ENCODE peak calls at places on chromosomes 2 and 18, in four cellular contexts. L is A549, J is H54, F is transverse colon. K is an unnamed sample.

GRCh38 chr2:151302879-151303278 is 13.4 kb upstream of the NMI start:
- DNase-seq in F (no peak), J (peak), L (no peak), K (no peak)

GRCh38 chr18:61765097-61765496 is 127.7 kb downstream of the RNF152 start:
- DNase-seq in F (no peak), J (no peak), L (no peak), K (no peak)

GRCh38 chr2:164203131-164203530 is 418.2 kb downstream of the GRB14 start:
- DNase-seq in F (no peak), J (no peak), L (no peak), K (no peak)

GRCh38 chr2:108927936-108928659 is 60.9 kb downstream of the EDAR start:
- DNase-seq in L (peak), F (peak), J (peak), K (no peak)

GRCh38 chr18:71808576-71808975 is 735.6 kb downstream of the CBLN2 start:
- DNase-seq in F (no peak), L (no peak), J (no peak), K (no peak)

GRCh38 chr2:122960727-122961641 is 1064.1 kb upstream of the CNTNAP5 start:
- DNase-seq in L (no peak), F (no peak), J (no peak), K (no peak)

GRCh38 chr2:208210688-208211451 is 21.0 kb upstream of the C2orf80 start:
- DNase-seq in J (no peak), F (no peak), L (no peak), K (no peak)

GRCh38 chr2:26561918-26562810 is 79.0 kb downstream of the CIB4 start:
- DNase-seq in J (no peak), L (peak), F (peak), K (no peak)

GRCh38 chr2:237743561-237744269 is 54.9 kb upstream of the RBM44 start:
- DNase-seq in F (no peak), J (peak), L (peak), K (no peak)

GRCh38 chr18:59202258-59202820 is 17.6 kb upstream of the GRP start:
- DNase-seq in F (no peak), L (no peak), J (no peak), K (no peak)

GRCh38 chr2:147818741-147819140 is 26.1 kb upstream of the ACVR2A start:
- DNase-seq in J (no peak), L (no peak), F (no peak), K (no peak)

GRCh38 chr2:191758420-191759199 is 80.7 kb downstream of the NABP1 start:
- DNase-seq in F (peak), J (peak), L (peak), K (no peak)

GRCh38 chr18:61831071-61831470 is 61.7 kb downstream of the RNF152 start:
- DNase-seq in J (no peak), L (no peak), F (no peak), K (no peak)

GRCh38 chr2:3626817-3627499 is 31.0 kb upstream of the ALLC start:
- DNase-seq in F (no peak), J (no peak), L (no peak), K (peak)

GRCh38 chr2:156322681-156323211 is 9.8 kb downstream of the NR4A2 start:
- DNase-seq in L (no peak), J (no peak), F (no peak), K (no peak)
- TF ChIP-seq POLR2A in L (no peak), J (no peak), F (no peak), K (no peak)

DNA sequence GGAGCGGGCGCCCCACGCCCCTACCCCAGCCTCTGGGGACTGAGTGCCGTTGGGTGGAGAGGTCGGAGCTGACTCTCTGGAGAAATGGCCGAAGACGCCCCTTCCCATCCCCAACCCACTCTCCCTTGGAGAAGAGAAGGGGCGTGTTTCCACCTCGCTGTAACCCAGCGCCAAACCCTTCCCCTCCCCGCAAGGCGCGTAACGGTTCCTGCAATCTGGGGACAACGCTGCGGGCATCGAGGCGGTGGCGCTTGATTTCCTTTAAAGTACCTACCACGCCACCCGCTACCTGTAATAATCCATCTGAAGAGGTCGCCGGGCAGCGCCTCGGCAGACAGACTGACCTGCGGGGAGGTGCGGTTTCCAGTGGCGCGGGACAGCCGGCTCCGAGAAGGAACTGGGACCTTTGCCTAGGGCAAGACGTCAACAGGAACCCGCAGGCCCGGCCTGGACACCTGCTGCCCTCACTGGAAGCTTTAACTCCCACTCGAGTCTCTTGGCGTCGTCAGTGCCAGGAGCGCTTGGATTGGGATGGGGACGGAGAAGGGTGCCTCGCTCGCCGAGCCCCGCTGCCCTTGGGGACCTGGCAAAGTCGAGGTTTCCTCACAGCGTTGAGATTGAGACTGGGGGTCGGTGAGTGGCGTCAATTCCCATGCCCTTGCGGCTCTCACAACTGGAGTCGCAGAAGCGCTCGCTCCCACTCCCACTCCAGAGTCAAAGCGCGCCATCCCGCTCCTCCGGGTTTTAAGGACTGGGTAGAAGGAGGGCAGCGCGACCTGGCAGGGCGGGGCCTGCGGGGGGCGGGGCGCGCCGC is at the start of gene CYP1B1:
- DNase-seq in F (no peak), J (no peak), L (peak), K (no peak)
- TF ChIP-seq POLR2A in F (no peak), J (no peak), L (peak), K (no peak)

DNA sequence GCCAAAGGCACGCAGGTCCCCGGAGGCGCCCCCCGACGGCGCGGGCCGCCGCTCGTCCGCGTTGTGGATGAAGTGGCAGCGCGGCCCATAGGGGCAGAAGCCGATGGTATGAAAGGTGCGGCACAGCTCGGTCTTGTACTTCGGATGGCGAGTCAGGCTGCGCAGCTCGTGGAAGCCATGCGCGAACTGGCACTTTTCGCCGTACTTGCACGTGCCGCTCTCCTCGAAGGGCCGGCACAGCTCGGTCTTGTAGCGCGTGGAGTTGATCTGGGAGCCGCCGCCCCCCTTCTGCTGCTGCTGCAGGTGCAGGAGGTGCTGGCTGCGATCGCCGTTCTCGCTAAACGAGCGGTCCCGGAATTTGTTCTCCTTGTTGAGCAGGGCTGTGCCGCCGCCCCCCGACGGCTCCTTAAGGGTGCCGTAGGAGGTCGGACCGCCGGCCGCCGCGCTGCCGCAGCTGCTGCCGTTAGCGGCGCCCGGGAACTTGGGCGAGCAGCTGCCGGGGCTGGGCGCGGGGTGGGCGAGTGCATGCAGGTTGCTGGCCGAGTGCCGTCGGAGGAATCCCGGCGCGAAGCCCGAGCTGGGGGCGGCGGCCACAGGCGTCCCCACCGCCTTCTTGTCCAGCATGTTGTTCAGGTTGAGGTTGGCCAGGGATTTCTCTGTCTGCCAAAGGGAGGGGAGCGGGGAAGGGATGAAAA is 1.2 kb downstream of the ZFP36L2 start:
- DNase-seq in L (no peak), F (peak), J (no peak), K (peak)
- TF ChIP-seq POLR2A in L (no peak), F (peak), J (no peak), K (no peak)

DNA sequence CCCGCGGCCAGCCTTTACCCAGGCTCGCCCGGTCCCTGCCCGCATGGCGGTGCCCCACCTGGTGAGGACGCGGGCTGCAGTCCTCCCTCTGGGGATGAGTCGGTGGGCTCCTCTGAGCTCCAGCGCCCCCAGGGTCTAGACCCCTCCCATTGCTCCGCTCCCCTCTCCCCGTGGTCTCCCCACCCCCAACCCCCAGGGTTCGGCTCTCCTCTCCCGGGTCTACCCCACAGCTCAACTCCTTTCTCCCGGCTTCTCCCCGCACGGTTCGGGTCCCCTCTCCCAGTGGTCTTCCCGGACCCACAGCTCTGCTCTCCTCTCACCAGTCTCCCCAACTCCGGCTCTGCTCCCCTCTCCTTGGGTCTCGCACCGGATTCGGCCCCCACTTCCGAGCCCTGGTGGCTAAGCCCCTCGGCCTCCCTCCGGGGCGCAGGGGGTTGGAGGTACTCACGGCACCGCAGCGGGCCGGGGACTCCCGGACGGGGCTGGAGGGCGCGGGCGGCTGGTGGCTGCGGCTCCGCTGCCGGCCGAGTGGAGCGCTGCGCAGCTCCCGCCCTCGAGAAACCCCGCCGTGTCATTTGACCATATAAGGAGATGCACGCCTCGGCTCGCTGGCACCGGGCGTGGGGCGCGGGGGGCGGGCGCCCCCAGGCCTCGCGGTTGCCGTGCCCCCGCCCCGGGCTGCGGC is at the start of gene FHL2:
- DNase-seq in F (peak), L (peak), J (peak), K (no peak)
- TF ChIP-seq POLR2A in F (peak), L (peak), J (peak), K (no peak)

GRCh38 chr18:79508565-79509535 is 113.1 kb downstream of the NFATC1 start:
- DNase-seq in L (no peak), F (peak), J (no peak), K (peak)

GRCh38 chr18:79506191-79507075 is 110.7 kb downstream of the NFATC1 start:
- DNase-seq in J (no peak), L (no peak), F (peak), K (no peak)

GRCh38 chr18:79509536-79509930 is 113.8 kb downstream of the NFATC1 start:
- DNase-seq in J (no peak), L (no peak), F (peak), K (no peak)

GRCh38 chr18:79507546-79508480 is 112.1 kb downstream of the NFATC1 start:
- DNase-seq in J (no peak), F (peak), L (no peak), K (peak)

DNA sequence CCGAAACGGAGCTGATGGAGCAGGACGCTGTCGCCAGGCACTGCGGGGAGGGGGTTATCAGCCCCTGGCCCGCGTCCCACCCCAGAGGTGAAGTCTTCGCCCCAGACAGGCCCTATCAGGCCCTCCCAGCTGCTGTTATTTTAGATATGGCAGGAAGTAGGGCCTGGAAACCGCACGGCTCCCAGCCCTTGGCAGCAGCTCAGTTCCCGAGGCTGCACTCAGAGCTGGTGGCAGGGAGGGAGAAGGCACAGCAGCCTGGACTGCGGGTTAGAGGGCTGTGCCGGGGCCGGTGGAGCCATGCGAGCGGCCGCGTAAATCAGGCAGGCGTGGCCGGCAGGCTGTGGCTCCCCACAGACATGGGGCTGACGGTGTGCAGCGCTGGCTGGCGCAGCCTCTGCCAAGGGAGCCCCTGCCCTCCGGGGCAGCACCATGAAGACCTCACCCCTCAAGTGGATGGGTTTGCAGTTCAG is 111.4 kb downstream of the NFATC1 start:
- DNase-seq in L (no peak), J (no peak), F (peak), K (peak)
- TF ChIP-seq POLR2A in L (no peak), J (no peak), F (no peak), K (no peak)

GRCh38 chr2:28902584-28902983 is 8.1 kb downstream of the WDR43 start:
- DNase-seq in J (no peak), L (no peak), F (no peak), K (no peak)
- TF ChIP-seq POLR2A in J (no peak), L (no peak), F (no peak), K (no peak)